ENCODE peak calls at places on chromosomes 11 and 22, in five cellular contexts. One of them, this sample, is unnamed.

GRCh38 chr11:62129610-62130497 is 6.0 kb downstream of the INCENP start:
- DNase-seq in activated gamma-delta T cell treated with Interleukin-2 at 50 U/mL for 16 hours: no peak
- DNase-seq in GM04504: no peak
- DNase-seq in amniotic stem cell: no peak
- DNase-seq in SK-N-SH: peak
- DNase-seq in this sample: peak

GRCh38 chr22:20249797-20250354 is 18.2 kb downstream of the RTN4R start:
- DNase-seq in activated gamma-delta T cell treated with Interleukin-2 at 50 U/mL for 16 hours: no peak
- DNase-seq in SK-N-SH: no peak
- DNase-seq in GM04504: no peak
- DNase-seq in amniotic stem cell: no peak
- DNase-seq in this sample: peak

GRCh38 chr22:37778370-37779009 is 29.2 kb upstream of the GCAT start:
- DNase-seq in amniotic stem cell: no peak
- DNase-seq in SK-N-SH: no peak
- DNase-seq in activated gamma-delta T cell treated with Interleukin-2 at 50 U/mL for 16 hours: no peak
- DNase-seq in GM04504: no peak
- DNase-seq in this sample: no peak

GRCh38 chr11:64297722-64298358 is 2.3 kb upstream of the CATSPERZ start:
- DNase-seq in GM04504: no peak
- DNase-seq in activated gamma-delta T cell treated with Interleukin-2 at 50 U/mL for 16 hours: no peak
- DNase-seq in amniotic stem cell: no peak
- DNase-seq in SK-N-SH: no peak
- DNase-seq in this sample: peak

GRCh38 chr11:95799531-95799930 is 9.2 kb downstream of the CEP57 start:
- DNase-seq in amniotic stem cell: no peak
- DNase-seq in SK-N-SH: peak
- DNase-seq in GM04504: peak
- DNase-seq in activated gamma-delta T cell treated with Interleukin-2 at 50 U/mL for 16 hours: no peak
- DNase-seq in this sample: no peak

GRCh38 chr22:37121887-37122591 is 12.5 kb upstream of the TMPRSS6 start:
- DNase-seq in amniotic stem cell: no peak
- DNase-seq in SK-N-SH: peak
- DNase-seq in activated gamma-delta T cell treated with Interleukin-2 at 50 U/mL for 16 hours: peak
- DNase-seq in GM04504: no peak
- DNase-seq in this sample: no peak

GRCh38 chr11:10490398-10491232 is 35.6 kb downstream of the AMPD3 start:
- DNase-seq in SK-N-SH: peak
- DNase-seq in GM04504: peak
- DNase-seq in activated gamma-delta T cell treated with Interleukin-2 at 50 U/mL for 16 hours: no peak
- DNase-seq in amniotic stem cell: peak
- DNase-seq in this sample: peak

GRCh38 chr11:86106916-86107315 is 38.0 kb upstream of the PICALM start:
- DNase-seq in amniotic stem cell: peak
- DNase-seq in GM04504: no peak
- DNase-seq in SK-N-SH: no peak
- DNase-seq in activated gamma-delta T cell treated with Interleukin-2 at 50 U/mL for 16 hours: no peak
- DNase-seq in this sample: no peak

GRCh38 chr11:92978226-92979111 is 9.0 kb downstream of the MTNR1B start:
- DNase-seq in amniotic stem cell: no peak
- DNase-seq in GM04504: no peak
- DNase-seq in SK-N-SH: peak
- DNase-seq in activated gamma-delta T cell treated with Interleukin-2 at 50 U/mL for 16 hours: no peak
- DNase-seq in this sample: no peak